ENCODE peak calls at places on chromosome 7, in four cellular contexts. One of them, this sample, is unnamed.

GRCh38 chr7:148911626-148912025 is 27.5 kb upstream of the EZH2 start:
- DNase-seq in stimulated activated CD8-positive, alpha-beta memory T cell treated with anti-CD3 and anti-CD28 coated beads, Interleukin-15, amount 100 ng/mL, for 1 hour: no peak
- DNase-seq in effector memory CD8-positive, alpha-beta T cell: no peak
- DNase-seq in BE2C: no peak
- DNase-seq in this sample: no peak

GRCh38 chr7:103343758-103344452 is 662 bp downstream of the DNAJC2 start:
- DNase-seq in stimulated activated CD8-positive, alpha-beta memory T cell treated with anti-CD3 and anti-CD28 coated beads, Interleukin-15, amount 100 ng/mL, for 1 hour: no peak
- DNase-seq in effector memory CD8-positive, alpha-beta T cell: no peak
- DNase-seq in BE2C: peak; percentile 7
- DNase-seq in this sample: peak; percentile 62

GRCh38 chr7:104900525-104900924 is 113.5 kb upstream of the KMT2E start:
- DNase-seq in stimulated activated CD8-positive, alpha-beta memory T cell treated with anti-CD3 and anti-CD28 coated beads, Interleukin-15, amount 100 ng/mL, for 1 hour: no peak
- DNase-seq in effector memory CD8-positive, alpha-beta T cell: no peak
- DNase-seq in BE2C: no peak
- DNase-seq in this sample: no peak

GRCh38 chr7:44219371-44220045 is 18.7 kb downstream of the YKT6 start:
- DNase-seq in stimulated activated CD8-positive, alpha-beta memory T cell treated with anti-CD3 and anti-CD28 coated beads, Interleukin-15, amount 100 ng/mL, for 1 hour: no peak
- DNase-seq in effector memory CD8-positive, alpha-beta T cell: no peak
- DNase-seq in BE2C: no peak
- DNase-seq in this sample: no peak

GRCh38 chr7:30474893-30475292 is 3.7 kb downstream of the NOD1 start:
- DNase-seq in stimulated activated CD8-positive, alpha-beta memory T cell treated with anti-CD3 and anti-CD28 coated beads, Interleukin-15, amount 100 ng/mL, for 1 hour: no peak
- DNase-seq in effector memory CD8-positive, alpha-beta T cell: no peak
- DNase-seq in BE2C: no peak
- DNase-seq in this sample: no peak

GRCh38 chr7:157276731-157277562 is 59.9 kb upstream of the DNAJB6 start:
- DNase-seq in stimulated activated CD8-positive, alpha-beta memory T cell treated with anti-CD3 and anti-CD28 coated beads, Interleukin-15, amount 100 ng/mL, for 1 hour: no peak
- DNase-seq in effector memory CD8-positive, alpha-beta T cell: peak; percentile 43
- DNase-seq in BE2C: peak; percentile 92
- DNase-seq in this sample: no peak

GRCh38 chr7:109984726-109985125 is 1106.2 kb upstream of the LRRN3 start:
- DNase-seq in stimulated activated CD8-positive, alpha-beta memory T cell treated with anti-CD3 and anti-CD28 coated beads, Interleukin-15, amount 100 ng/mL, for 1 hour: no peak
- DNase-seq in effector memory CD8-positive, alpha-beta T cell: no peak
- DNase-seq in BE2C: no peak
- DNase-seq in this sample: no peak

GRCh38 chr7:25407932-25408480 is 179.7 kb upstream of the NPVF start:
- DNase-seq in stimulated activated CD8-positive, alpha-beta memory T cell treated with anti-CD3 and anti-CD28 coated beads, Interleukin-15, amount 100 ng/mL, for 1 hour: no peak
- DNase-seq in effector memory CD8-positive, alpha-beta T cell: no peak
- DNase-seq in BE2C: no peak
- DNase-seq in this sample: no peak

GRCh38 chr7:158096582-158096981 is 491.0 kb downstream of the PTPRN2 start:
- DNase-seq in stimulated activated CD8-positive, alpha-beta memory T cell treated with anti-CD3 and anti-CD28 coated beads, Interleukin-15, amount 100 ng/mL, for 1 hour: no peak
- DNase-seq in effector memory CD8-positive, alpha-beta T cell: no peak
- DNase-seq in BE2C: no peak
- DNase-seq in this sample: no peak

GRCh38 chr7:22586806-22587180 is 86.8 kb upstream of the STEAP1B start:
- DNase-seq in stimulated activated CD8-positive, alpha-beta memory T cell treated with anti-CD3 and anti-CD28 coated beads, Interleukin-15, amount 100 ng/mL, for 1 hour: no peak
- DNase-seq in effector memory CD8-positive, alpha-beta T cell: no peak
- DNase-seq in BE2C: no peak
- DNase-seq in this sample: no peak

GRCh38 chr7:64655811-64656210 is 10.1 kb upstream of the ZNF107 start:
- DNase-seq in stimulated activated CD8-positive, alpha-beta memory T cell treated with anti-CD3 and anti-CD28 coated beads, Interleukin-15, amount 100 ng/mL, for 1 hour: no peak
- DNase-seq in effector memory CD8-positive, alpha-beta T cell: no peak
- DNase-seq in BE2C: no peak
- DNase-seq in this sample: no peak

GRCh38 chr7:41972776-41973175 is 264.2 kb downstream of the GLI3 start:
- DNase-seq in stimulated activated CD8-positive, alpha-beta memory T cell treated with anti-CD3 and anti-CD28 coated beads, Interleukin-15, amount 100 ng/mL, for 1 hour: no peak
- DNase-seq in effector memory CD8-positive, alpha-beta T cell: no peak
- DNase-seq in BE2C: no peak
- DNase-seq in this sample: no peak

GRCh38 chr7:73622527-73622908 is 1.8 kb downstream of the MLXIPL start:
- DNase-seq in stimulated activated CD8-positive, alpha-beta memory T cell treated with anti-CD3 and anti-CD28 coated beads, Interleukin-15, amount 100 ng/mL, for 1 hour: no peak
- DNase-seq in effector memory CD8-positive, alpha-beta T cell: no peak
- DNase-seq in BE2C: no peak
- DNase-seq in this sample: no peak